ENCODE peak calls at places on chromosomes 3 and 15, in eight cellular contexts. One of them, this sample, is unnamed.
A peak's percentile ranks its signal among the peaks of the same experiment; 100 is the strongest.

GRCh38 chr3:124775776-124776336 is 45.6 kb downstream of the UMPS start:
- DNase-seq in AG10803: no peak
- DNase-seq in heart left ventricle: no peak
- DNase-seq in fibroblast of lung: no peak
- DNase-seq in brain microvascular endothelial cell: no peak
- DNase-seq in mesothelial cell of epicardium: no peak
- DNase-seq in endothelial cell: no peak
- DNase-seq in body of pancreas: no peak
- DNase-seq in this sample: no peak

GRCh38 chr15:37106490-37107001 is 6.2 kb upstream of the MEIS2 start:
- DNase-seq in fibroblast of lung: peak; percentile 63
- DNase-seq in AG10803: no peak
- DNase-seq in mesothelial cell of epicardium: no peak
- DNase-seq in endothelial cell: peak; percentile 53
- DNase-seq in heart left ventricle: peak; percentile 39
- DNase-seq in body of pancreas: peak; percentile 17
- DNase-seq in brain microvascular endothelial cell: no peak
- DNase-seq in this sample: no peak

GRCh38 chr15:81091889-81092558 is 42.0 kb upstream of the CFAP161 start:
- DNase-seq in mesothelial cell of epicardium: no peak
- DNase-seq in heart left ventricle: peak; percentile 46
- DNase-seq in fibroblast of lung: peak; percentile 85
- DNase-seq in brain microvascular endothelial cell: peak; percentile 92
- DNase-seq in body of pancreas: peak; percentile 79
- DNase-seq in endothelial cell: no peak
- DNase-seq in AG10803: peak; percentile 93
- DNase-seq in this sample: no peak

GRCh38 chr3:42894693-42895092 is 11.2 kb upstream of the ZNF662 start:
- DNase-seq in AG10803: no peak
- DNase-seq in endothelial cell: no peak
- DNase-seq in body of pancreas: no peak
- DNase-seq in fibroblast of lung: no peak
- DNase-seq in brain microvascular endothelial cell: no peak
- DNase-seq in mesothelial cell of epicardium: no peak
- DNase-seq in heart left ventricle: no peak
- DNase-seq in this sample: no peak

GRCh38 chr3:187919535-187919934 is 174.3 kb upstream of the BCL6 start:
- DNase-seq in heart left ventricle: no peak
- DNase-seq in body of pancreas: no peak
- DNase-seq in fibroblast of lung: no peak
- DNase-seq in endothelial cell: no peak
- DNase-seq in brain microvascular endothelial cell: no peak
- DNase-seq in AG10803: no peak
- DNase-seq in mesothelial cell of epicardium: no peak
- DNase-seq in this sample: no peak

GRCh38 chr3:165225604-165226003 is 29.4 kb upstream of the SLITRK3 start:
- DNase-seq in mesothelial cell of epicardium: no peak
- DNase-seq in brain microvascular endothelial cell: no peak
- DNase-seq in body of pancreas: no peak
- DNase-seq in AG10803: no peak
- DNase-seq in fibroblast of lung: no peak
- DNase-seq in endothelial cell: no peak
- DNase-seq in heart left ventricle: no peak
- DNase-seq in this sample: no peak

GRCh38 chr3:196082471-196082971 is 631 bp upstream of the TFRC start:
- DNase-seq in body of pancreas: no peak
- DNase-seq in fibroblast of lung: no peak
- DNase-seq in AG10803: no peak
- DNase-seq in heart left ventricle: no peak
- DNase-seq in endothelial cell: no peak
- DNase-seq in brain microvascular endothelial cell: no peak
- DNase-seq in mesothelial cell of epicardium: no peak
- DNase-seq in this sample: no peak

GRCh38 chr3:160376681-160377080 is 22.3 kb downstream of the IFT80 start:
- DNase-seq in AG10803: peak; percentile 86
- DNase-seq in heart left ventricle: no peak
- DNase-seq in body of pancreas: no peak
- DNase-seq in mesothelial cell of epicardium: no peak
- DNase-seq in endothelial cell: no peak
- DNase-seq in fibroblast of lung: no peak
- DNase-seq in brain microvascular endothelial cell: no peak
- DNase-seq in this sample: no peak

GRCh38 chr3:121598564-121598963 is 5.4 kb downstream of the FBXO40 start:
- DNase-seq in fibroblast of lung: no peak
- DNase-seq in heart left ventricle: no peak
- DNase-seq in body of pancreas: no peak
- DNase-seq in endothelial cell: no peak
- DNase-seq in AG10803: no peak
- DNase-seq in brain microvascular endothelial cell: no peak
- DNase-seq in mesothelial cell of epicardium: no peak
- DNase-seq in this sample: no peak

GRCh38 chr15:56496635-56497034 is 31.7 kb upstream of the MNS1 start:
- DNase-seq in AG10803: peak; percentile 80
- DNase-seq in heart left ventricle: no peak
- DNase-seq in mesothelial cell of epicardium: no peak
- DNase-seq in endothelial cell: peak; percentile 13
- DNase-seq in brain microvascular endothelial cell: peak; percentile 57
- DNase-seq in body of pancreas: peak; percentile 31
- DNase-seq in fibroblast of lung: peak; percentile 86
- DNase-seq in this sample: no peak

GRCh38 chr3:48592519-48593087 is 2.5 kb downstream of the COL7A1 start:
- DNase-seq in AG10803: peak; percentile 8
- DNase-seq in body of pancreas: no peak
- DNase-seq in mesothelial cell of epicardium: no peak
- DNase-seq in brain microvascular endothelial cell: no peak
- DNase-seq in heart left ventricle: no peak
- DNase-seq in endothelial cell: no peak
- DNase-seq in fibroblast of lung: no peak
- DNase-seq in this sample: no peak

GRCh38 chr15:75306188-75306587 is 23.6 kb downstream of the GOLGA6D start:
- DNase-seq in mesothelial cell of epicardium: no peak
- DNase-seq in fibroblast of lung: no peak
- DNase-seq in body of pancreas: no peak
- DNase-seq in heart left ventricle: no peak
- DNase-seq in endothelial cell: no peak
- DNase-seq in AG10803: no peak
- DNase-seq in brain microvascular endothelial cell: no peak
- DNase-seq in this sample: no peak

GRCh38 chr3:36991147-36991546 is 1.8 kb downstream of the EPM2AIP1 start:
- DNase-seq in endothelial cell: no peak
- DNase-seq in AG10803: no peak
- DNase-seq in fibroblast of lung: no peak
- DNase-seq in heart left ventricle: no peak
- DNase-seq in mesothelial cell of epicardium: no peak
- DNase-seq in brain microvascular endothelial cell: no peak
- DNase-seq in body of pancreas: no peak
- DNase-seq in this sample: no peak

GRCh38 chr3:119588112-119588511 is 8.8 kb downstream of the ADPRH start:
- DNase-seq in body of pancreas: peak; percentile 21
- DNase-seq in mesothelial cell of epicardium: no peak
- DNase-seq in AG10803: no peak
- DNase-seq in endothelial cell: no peak
- DNase-seq in heart left ventricle: peak; percentile 65
- DNase-seq in fibroblast of lung: no peak
- DNase-seq in brain microvascular endothelial cell: no peak
- DNase-seq in this sample: no peak

GRCh38 chr3:12237912-12238650 is 50.8 kb upstream of the PPARG start:
- DNase-seq in brain microvascular endothelial cell: peak; percentile 54
- DNase-seq in endothelial cell: no peak
- DNase-seq in mesothelial cell of epicardium: no peak
- DNase-seq in AG10803: no peak
- DNase-seq in fibroblast of lung: no peak
- DNase-seq in body of pancreas: no peak
- DNase-seq in heart left ventricle: no peak
- DNase-seq in this sample: no peak

GRCh38 chr3:45182915-45183881 is 37.0 kb upstream of the CDCP1 start:
- DNase-seq in fibroblast of lung: peak; percentile 61
- DNase-seq in brain microvascular endothelial cell: peak; percentile 61
- DNase-seq in endothelial cell: no peak
- DNase-seq in AG10803: peak; percentile 76
- DNase-seq in heart left ventricle: no peak
- DNase-seq in mesothelial cell of epicardium: no peak
- DNase-seq in body of pancreas: peak; percentile 84
- DNase-seq in this sample: no peak

GRCh38 chr3:146638718-146639117 is 33.6 kb upstream of the PLSCR5 start:
- DNase-seq in endothelial cell: no peak
- DNase-seq in brain microvascular endothelial cell: no peak
- DNase-seq in fibroblast of lung: peak; percentile 12
- DNase-seq in heart left ventricle: no peak
- DNase-seq in mesothelial cell of epicardium: no peak
- DNase-seq in body of pancreas: no peak
- DNase-seq in AG10803: no peak
- DNase-seq in this sample: no peak
- TF ChIP-seq CTCF in endothelial cell: peak; percentile 54
- TF ChIP-seq CTCF in brain microvascular endothelial cell: peak; percentile 39
- TF ChIP-seq CTCF in fibroblast of lung: no peak
- TF ChIP-seq CTCF in heart left ventricle: peak; percentile 19
- TF ChIP-seq CTCF in mesothelial cell of epicardium: peak; percentile 59
- TF ChIP-seq CTCF in body of pancreas: peak; percentile 18
- TF ChIP-seq CTCF in AG10803: peak; percentile 61
- TF ChIP-seq CTCF in this sample: peak; percentile 58

GRCh38 chr3:1439395-1439794 is 346.6 kb downstream of the CNTN6 start:
- DNase-seq in body of pancreas: peak; percentile 15
- DNase-seq in endothelial cell: no peak
- DNase-seq in fibroblast of lung: no peak
- DNase-seq in brain microvascular endothelial cell: peak; percentile 0
- DNase-seq in mesothelial cell of epicardium: no peak
- DNase-seq in AG10803: no peak
- DNase-seq in heart left ventricle: no peak
- DNase-seq in this sample: no peak
- TF ChIP-seq CTCF in body of pancreas: no peak
- TF ChIP-seq CTCF in endothelial cell: no peak
- TF ChIP-seq CTCF in fibroblast of lung: no peak
- TF ChIP-seq CTCF in brain microvascular endothelial cell: peak; percentile 27
- TF ChIP-seq CTCF in mesothelial cell of epicardium: no peak
- TF ChIP-seq CTCF in AG10803: no peak
- TF ChIP-seq CTCF in heart left ventricle: no peak
- TF ChIP-seq CTCF in this sample: peak; percentile 22

GRCh38 chr3:128875556-128876120 is 3.8 kb upstream of the ACAD9 start:
- DNase-seq in brain microvascular endothelial cell: peak; percentile 28
- DNase-seq in heart left ventricle: peak; percentile 27
- DNase-seq in mesothelial cell of epicardium: no peak
- DNase-seq in AG10803: no peak
- DNase-seq in endothelial cell: peak; percentile 55
- DNase-seq in body of pancreas: peak; percentile 22
- DNase-seq in fibroblast of lung: peak; percentile 12
- DNase-seq in this sample: peak; percentile 26
- TF ChIP-seq CTCF in brain microvascular endothelial cell: peak; percentile 80
- TF ChIP-seq CTCF in heart left ventricle: peak; percentile 31
- TF ChIP-seq CTCF in mesothelial cell of epicardium: no peak
- TF ChIP-seq CTCF in AG10803: peak; percentile 51
- TF ChIP-seq CTCF in endothelial cell: no peak
- TF ChIP-seq CTCF in body of pancreas: peak; percentile 34
- TF ChIP-seq CTCF in fibroblast of lung: peak; percentile 21
- TF ChIP-seq CTCF in this sample: peak; percentile 62

DNA sequence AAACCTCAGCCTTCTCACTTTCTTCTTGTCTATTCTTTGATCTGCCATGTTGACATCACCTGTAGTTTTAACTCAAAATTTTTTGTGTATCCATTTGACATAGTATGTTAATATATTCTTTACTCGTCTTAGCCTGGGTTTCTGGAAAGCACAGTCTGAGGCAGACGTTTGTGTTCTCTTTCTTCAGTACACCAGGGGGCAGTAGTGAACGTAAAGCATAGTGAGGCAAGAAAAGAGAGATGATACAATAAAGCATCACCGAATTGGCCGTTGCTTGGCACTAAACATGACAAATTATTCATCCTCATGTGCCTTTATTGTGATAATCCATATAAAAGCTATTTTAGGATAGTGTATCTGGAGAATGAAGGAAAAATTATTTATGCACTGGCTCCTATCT is 141.0 kb upstream of the MYRIP start:
- DNase-seq in endothelial cell: peak; percentile 9
- DNase-seq in heart left ventricle: no peak
- DNase-seq in AG10803: peak; percentile 64
- DNase-seq in body of pancreas: peak; percentile 13
- DNase-seq in brain microvascular endothelial cell: peak; percentile 30
- DNase-seq in fibroblast of lung: peak; percentile 27
- DNase-seq in mesothelial cell of epicardium: no peak
- DNase-seq in this sample: no peak
- TF ChIP-seq CTCF in endothelial cell: peak; percentile 64
- TF ChIP-seq CTCF in heart left ventricle: peak; percentile 38
- TF ChIP-seq CTCF in AG10803: peak; percentile 82
- TF ChIP-seq CTCF in body of pancreas: peak; percentile 54
- TF ChIP-seq CTCF in brain microvascular endothelial cell: peak; percentile 77
- TF ChIP-seq CTCF in fibroblast of lung: peak; percentile 58
- TF ChIP-seq CTCF in mesothelial cell of epicardium: peak; percentile 67
- TF ChIP-seq CTCF in this sample: peak; percentile 69

GRCh38 chr15:91257755-91258435 is 157.8 kb downstream of the SV2B start:
- DNase-seq in heart left ventricle: no peak
- DNase-seq in body of pancreas: no peak
- DNase-seq in fibroblast of lung: no peak
- DNase-seq in mesothelial cell of epicardium: no peak
- DNase-seq in endothelial cell: no peak
- DNase-seq in brain microvascular endothelial cell: no peak
- DNase-seq in AG10803: no peak
- DNase-seq in this sample: no peak

GRCh38 chr15:91255788-91256187 is 155.7 kb downstream of the SV2B start:
- DNase-seq in heart left ventricle: no peak
- DNase-seq in body of pancreas: no peak
- DNase-seq in AG10803: no peak
- DNase-seq in endothelial cell: no peak
- DNase-seq in mesothelial cell of epicardium: no peak
- DNase-seq in brain microvascular endothelial cell: no peak
- DNase-seq in fibroblast of lung: no peak
- DNase-seq in this sample: no peak

GRCh38 chr15:91254766-91255165 is 154.7 kb downstream of the SV2B start:
- DNase-seq in body of pancreas: no peak
- DNase-seq in heart left ventricle: no peak
- DNase-seq in brain microvascular endothelial cell: no peak
- DNase-seq in endothelial cell: no peak
- DNase-seq in mesothelial cell of epicardium: no peak
- DNase-seq in AG10803: no peak
- DNase-seq in fibroblast of lung: no peak
- DNase-seq in this sample: no peak

GRCh38 chr15:91261345-91261744 is 161.3 kb downstream of the SV2B start:
- DNase-seq in heart left ventricle: no peak
- DNase-seq in body of pancreas: no peak
- DNase-seq in mesothelial cell of epicardium: no peak
- DNase-seq in fibroblast of lung: no peak
- DNase-seq in brain microvascular endothelial cell: no peak
- DNase-seq in AG10803: no peak
- DNase-seq in endothelial cell: no peak
- DNase-seq in this sample: no peak

GRCh38 chr15:91258436-91258779 is 158.4 kb downstream of the SV2B start:
- DNase-seq in body of pancreas: no peak
- DNase-seq in brain microvascular endothelial cell: no peak
- DNase-seq in fibroblast of lung: no peak
- DNase-seq in AG10803: no peak
- DNase-seq in heart left ventricle: no peak
- DNase-seq in endothelial cell: peak; percentile 27
- DNase-seq in mesothelial cell of epicardium: no peak
- DNase-seq in this sample: no peak
- TF ChIP-seq CTCF in body of pancreas: no peak
- TF ChIP-seq CTCF in brain microvascular endothelial cell: peak; percentile 13
- TF ChIP-seq CTCF in fibroblast of lung: no peak
- TF ChIP-seq CTCF in AG10803: no peak
- TF ChIP-seq CTCF in heart left ventricle: no peak
- TF ChIP-seq CTCF in endothelial cell: peak; percentile 34
- TF ChIP-seq CTCF in mesothelial cell of epicardium: no peak
- TF ChIP-seq CTCF in this sample: peak; percentile 30

This sample was measured in progenitor cell of endocrine pancreas.